ENCODE peak calls at places on chromosomes 3 and 15, in six cellular contexts. M, I, W, H, G and R are unnamed samples.

GRCh38 chr3:42071720-42072582 is 19.2 kb upstream of the TRAK1 start:
- DNase-seq in W (peak), H (no peak), I (peak), M (peak), G (no peak), R (no peak)

GRCh38 chr3:136545664-136546266 is 206.4 kb downstream of the STAG1 start:
- DNase-seq in M (peak), G (no peak), H (no peak), W (peak), I (no peak), R (no peak)

GRCh38 chr3:127431066-127431465 is 143.2 kb upstream of the PRR20G start:
- DNase-seq in G (no peak), W (no peak), H (no peak), I (no peak), M (no peak), R (no peak)

GRCh38 chr15:51830279-51830806 is 890 bp downstream of the TMOD3 start:
- DNase-seq in H (no peak), M (peak), G (no peak), W (peak), I (peak), R (no peak)

GRCh38 chr3:38986901-38987300 is 64.8 kb downstream of the SCN11A start:
- DNase-seq in G (no peak), I (no peak), M (no peak), W (no peak), H (no peak), R (no peak)

GRCh38 chr15:72338617-72339321 is 18.8 kb upstream of the CELF6 start:
- DNase-seq in H (no peak), G (no peak), M (no peak), W (no peak), I (no peak), R (no peak)

GRCh38 chr15:78047631-78048409 is 29.7 kb downstream of the TBC1D2B start:
- DNase-seq in I (no peak), H (peak), M (no peak), G (no peak), W (peak), R (peak)

GRCh38 chr3:114892880-114893279 is 254.2 kb downstream of the ZBTB20 start:
- DNase-seq in W (no peak), H (no peak), I (no peak), M (no peak), G (no peak), R (no peak)